ENCODE peak calls at places on chromosomes 1 and 21, in six cellular contexts. V is suprapubic skin, O is stomach, Z is IMR-90, I is HCT116, M is heart left ventricle. A is an unnamed sample.

GRCh38 chr1:29453502-29454240 is 217.3 kb downstream of the PTPRU start:
- DNase-seq in V (peak; percentile 76), O (no peak), Z (peak; percentile 53), I (peak; percentile 70), M (no peak), A (no peak)

GRCh38 chr1:174469687-174470086 is 21.9 kb downstream of the GPR52 start:
- DNase-seq in V (no peak), O (no peak), Z (no peak), I (no peak), M (no peak), A (no peak)

GRCh38 chr1:204143276-204144041 is 8.4 kb downstream of the ETNK2 start:
- DNase-seq in V (no peak), O (no peak), Z (no peak), I (no peak), M (no peak), A (no peak)

GRCh38 chr1:159868766-159869165 is 6.3 kb upstream of the VSIG8 start:
- DNase-seq in V (no peak), O (no peak), Z (no peak), I (no peak), M (no peak), A (no peak)

GRCh38 chr1:226814751-226815496 is 55.5 kb upstream of the PSEN2 start:
- DNase-seq in V (peak; percentile 86), O (peak; percentile 63), Z (peak; percentile 91), I (peak; percentile 96), M (peak; percentile 60), A (peak; percentile 93)

GRCh38 chr1:3778590-3779264 is 6.2 kb downstream of the SMIM1 start:
- DNase-seq in V (no peak), O (no peak), Z (no peak), I (no peak), M (no peak), A (no peak)

GRCh38 chr1:209652121-209652742 is at the start of gene LAMB3:
- DNase-seq in V (no peak), O (peak; percentile 79), Z (no peak), I (peak; percentile 65), M (no peak), A (peak; percentile 79)

GRCh38 chr21:33554982-33555344 is 12.1 kb downstream of the SON start:
- DNase-seq in V (no peak), O (no peak), Z (no peak), I (no peak), M (no peak), A (no peak)

GRCh38 chr1:23751050-23751814 is 8.0 kb downstream of the ELOA start:
- DNase-seq in V (no peak), O (peak; percentile 60), Z (peak; percentile 57), I (peak; percentile 21), M (peak; percentile 29), A (peak; percentile 35)

GRCh38 chr1:175530167-175530566 is 213.2 kb downstream of the TNR start:
- DNase-seq in V (no peak), O (no peak), Z (no peak), I (no peak), M (peak; percentile 32), A (no peak)

GRCh38 chr1:166511754-166512153 is 327.5 kb upstream of the POGK start:
- DNase-seq in V (no peak), O (no peak), Z (no peak), I (no peak), M (no peak), A (no peak)

GRCh38 chr1:154696001-154696400 is 88.0 kb upstream of the ADAR start:
- DNase-seq in V (no peak), O (no peak), Z (no peak), I (no peak), M (no peak), A (no peak)

GRCh38 chr1:13731897-13732296 is 31.9 kb downstream of the PRDM2 start:
- DNase-seq in V (no peak), O (no peak), Z (no peak), I (no peak), M (no peak), A (no peak)

GRCh38 chr1:17563494-17564281 is 24.2 kb downstream of the ARHGEF10L start:
- DNase-seq in V (no peak), O (no peak), Z (no peak), I (no peak), M (peak; percentile 78), A (no peak)

GRCh38 chr1:27563407-27564263 is 40.3 kb downstream of the AHDC1 start:
- DNase-seq in V (no peak), O (peak; percentile 88), Z (peak; percentile 46), I (no peak), M (peak; percentile 88), A (no peak)

GRCh38 chr1:110421159-110421777 is 13.8 kb upstream of the LAMTOR5 start:
- DNase-seq in V (no peak), O (no peak), Z (peak; percentile 67), I (no peak), M (no peak), A (no peak)

GRCh38 chr1:161727343-161727924 is 6.1 kb downstream of the FCRLB start:
- DNase-seq in V (no peak), O (no peak), Z (peak; percentile 84), I (no peak), M (no peak), A (no peak)

GRCh38 chr1:21284206-21285137 is 5.8 kb downstream of the ECE1 start:
- DNase-seq in V (no peak), O (peak; percentile 51), Z (no peak), I (no peak), M (no peak), A (peak; percentile 80)

GRCh38 chr1:184891440-184891839 is 82.9 kb downstream of the NIBAN1 start:
- DNase-seq in V (no peak), O (no peak), Z (no peak), I (no peak), M (no peak), A (no peak)

GRCh38 chr1:226880372-226881287 is 10.2 kb downstream of the PSEN2 start:
- DNase-seq in V (no peak), O (no peak), Z (no peak), I (no peak), M (no peak), A (no peak)

GRCh38 chr1:103187673-103188072 is 79.4 kb upstream of the COL11A1 start:
- DNase-seq in V (no peak), O (no peak), Z (no peak), I (no peak), M (no peak), A (no peak)

GRCh38 chr1:43440358-43440757 is 13.4 kb downstream of the HYI start:
- DNase-seq in V (no peak), O (peak; percentile 13), Z (no peak), I (no peak), M (no peak), A (no peak)

GRCh38 chr1:221032616-221033342 is 153.5 kb downstream of the HLX start:
- DNase-seq in V (no peak), O (no peak), Z (no peak), I (no peak), M (no peak), A (no peak)

GRCh38 chr21:44858291-44858690 is 15.2 kb downstream of the PTTG1IP start:
- DNase-seq in V (no peak), O (no peak), Z (no peak), I (no peak), M (no peak), A (no peak)

GRCh38 chr1:208058212-208059155 is 147.6 kb upstream of the CD34 start:
- DNase-seq in V (no peak), O (no peak), Z (no peak), I (no peak), M (no peak), A (no peak)

GRCh38 chr1:114002492-114003290 is 23.4 kb downstream of the OLFML3 start:
- DNase-seq in V (no peak), O (no peak), Z (no peak), I (no peak), M (peak; percentile 47), A (no peak)

GRCh38 chr1:145918144-145918991 is at the start of gene PEX11B:
- DNase-seq in V (peak; percentile 94), O (peak; percentile 91), Z (peak; percentile 91), I (peak; percentile 75), M (peak; percentile 92), A (peak; percentile 87)
- TF ChIP-seq POLR2A in V (no peak), O (peak; percentile 62), Z (peak; percentile 49), I (no peak), M (no peak), A (peak; percentile 44)

GRCh38 chr1:15476927-15477326 is 1.0 kb downstream of the CELA2B start:
- DNase-seq in V (no peak), O (no peak), Z (no peak), I (no peak), M (no peak), A (no peak)

GRCh38 chr1:15479654-15480347 is 3.9 kb downstream of the CELA2B start:
- DNase-seq in V (no peak), O (no peak), Z (no peak), I (no peak), M (no peak), A (no peak)

GRCh38 chr1:15472595-15472994 is 3.3 kb upstream of the CELA2B start:
- DNase-seq in V (no peak), O (no peak), Z (no peak), I (no peak), M (no peak), A (no peak)

GRCh38 chr1:15469836-15470495 is 5.9 kb upstream of the CELA2B start:
- DNase-seq in V (no peak), O (no peak), Z (no peak), I (no peak), M (no peak), A (no peak)

DNA sequence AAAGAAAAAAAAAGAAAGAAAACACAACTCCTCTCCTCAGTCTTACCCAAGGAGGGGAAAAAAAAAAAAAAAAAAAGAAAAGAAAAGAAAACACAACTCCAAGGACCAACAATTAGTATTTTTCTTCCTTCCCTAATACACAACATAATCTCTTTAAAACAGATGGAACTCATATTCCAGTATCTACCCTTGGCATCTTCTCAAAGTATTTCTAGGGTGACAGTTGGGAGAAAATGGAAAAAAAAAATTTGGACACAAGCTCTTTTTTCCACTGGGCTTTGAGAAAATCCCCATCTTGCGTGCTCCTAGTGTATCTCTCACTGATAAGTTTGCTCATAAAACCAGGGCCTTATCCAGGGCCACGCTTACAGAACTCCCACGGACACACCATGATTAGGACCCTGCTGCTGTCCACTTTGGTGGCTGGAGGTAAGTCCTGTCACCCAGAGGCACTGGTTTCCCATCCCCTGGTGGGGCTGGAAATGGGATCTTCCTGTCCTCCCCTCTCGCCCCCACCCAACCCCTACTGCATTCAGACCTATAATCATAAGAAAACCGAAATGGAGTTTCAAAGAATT is at the start of gene CELA2B:
- DNase-seq in V (no peak), O (no peak), Z (no peak), I (no peak), M (no peak), A (no peak)
- H3K27ac ChIP-seq in V (no peak within 1 kb of the TSS), O (no peak within 1 kb of the TSS), Z (no peak within 1 kb of the TSS), I (no peak within 1 kb of the TSS), M (no peak within 1 kb of the TSS), A (no peak within 1 kb of the TSS)

GRCh38 chr1:234987415-234988159 is 141.1 kb downstream of the TOMM20 start:
- DNase-seq in V (peak; percentile 87), O (peak; percentile 79), Z (peak; percentile 87), I (no peak), M (peak; percentile 75), A (peak; percentile 71)
- TF ChIP-seq POLR2A in V (no peak), O (no peak), Z (peak; percentile 10), I (no peak), M (no peak), A (no peak)

GRCh38 chr1:202915146-202915545 is 11.9 kb downstream of the KLHL12 start:
- DNase-seq in V (no peak), O (no peak), Z (no peak), I (no peak), M (no peak), A (no peak)

GRCh38 chr1:202923533-202923932 is 3.5 kb downstream of the KLHL12 start:
- DNase-seq in V (no peak), O (no peak), Z (no peak), I (no peak), M (no peak), A (no peak)

GRCh38 chr1:202919615-202920014 is 7.4 kb downstream of the KLHL12 start:
- DNase-seq in V (no peak), O (no peak), Z (no peak), I (no peak), M (no peak), A (peak; percentile 49)
- H3K27ac ChIP-seq in V (no peak overlapping the region), O (no peak overlapping the region), Z (no peak overlapping the region), I (no peak overlapping the region), M (no peak overlapping the region), A (peak overlapping the region; percentile 56)